ENCODE peak calls at places on chromosomes 6 and 20, in seven cellular contexts. One of them, this sample, is unnamed.

GRCh38 chr20:2713285-2713684 is 20.7 kb downstream of the EBF4 start:
- DNase-seq in astrocyte of the spinal cord: no peak
- DNase-seq in osteocyte: peak
- DNase-seq in astrocyte of the cerebellum: no peak
- DNase-seq in osteoblast: peak
- DNase-seq in BE2C: no peak
- DNase-seq in body of pancreas: no peak
- DNase-seq in this sample: peak

GRCh38 chr6:41586564-41586963 is 40.4 kb downstream of the FOXP4 start:
- DNase-seq in astrocyte of the spinal cord: no peak
- DNase-seq in BE2C: peak
- DNase-seq in osteocyte: no peak
- DNase-seq in body of pancreas: no peak
- DNase-seq in osteoblast: no peak
- DNase-seq in astrocyte of the cerebellum: no peak
- DNase-seq in this sample: no peak

GRCh38 chr6:148629910-148630470 is 116.8 kb upstream of the UST start:
- DNase-seq in astrocyte of the spinal cord: no peak
- DNase-seq in osteoblast: no peak
- DNase-seq in osteocyte: no peak
- DNase-seq in BE2C: no peak
- DNase-seq in astrocyte of the cerebellum: no peak
- DNase-seq in body of pancreas: no peak
- DNase-seq in this sample: peak

GRCh38 chr6:4907602-4908001 is 96.2 kb downstream of the RPP40 start:
- DNase-seq in astrocyte of the cerebellum: no peak
- DNase-seq in osteocyte: no peak
- DNase-seq in body of pancreas: no peak
- DNase-seq in astrocyte of the spinal cord: no peak
- DNase-seq in osteoblast: no peak
- DNase-seq in BE2C: no peak
- DNase-seq in this sample: peak

GRCh38 chr6:17847203-17847602 is 140.2 kb downstream of the KIF13A start:
- DNase-seq in astrocyte of the spinal cord: no peak
- DNase-seq in osteoblast: no peak
- DNase-seq in osteocyte: no peak
- DNase-seq in astrocyte of the cerebellum: no peak
- DNase-seq in body of pancreas: no peak
- DNase-seq in BE2C: no peak
- DNase-seq in this sample: no peak

GRCh38 chr6:30450908-30451818 is 38.1 kb upstream of the HLA-E start:
- DNase-seq in astrocyte of the cerebellum: peak
- DNase-seq in osteoblast: peak
- DNase-seq in osteocyte: no peak
- DNase-seq in astrocyte of the spinal cord: peak
- DNase-seq in BE2C: no peak
- DNase-seq in body of pancreas: peak
- DNase-seq in this sample: peak

GRCh38 chr20:32678948-32679347 is 5.2 kb upstream of the C20orf203 start:
- DNase-seq in astrocyte of the cerebellum: no peak
- DNase-seq in body of pancreas: no peak
- DNase-seq in BE2C: no peak
- DNase-seq in osteocyte: no peak
- DNase-seq in astrocyte of the spinal cord: no peak
- DNase-seq in osteoblast: peak
- DNase-seq in this sample: no peak

GRCh38 chr6:14316911-14317535 is 199.5 kb downstream of the CD83 start:
- DNase-seq in osteocyte: no peak
- DNase-seq in osteoblast: peak
- DNase-seq in body of pancreas: peak
- DNase-seq in astrocyte of the spinal cord: no peak
- DNase-seq in astrocyte of the cerebellum: no peak
- DNase-seq in BE2C: no peak
- DNase-seq in this sample: peak

GRCh38 chr6:108945686-108946158 is 97.5 kb downstream of the ARMC2 start:
- DNase-seq in body of pancreas: peak
- DNase-seq in osteocyte: no peak
- DNase-seq in BE2C: no peak
- DNase-seq in osteoblast: peak
- DNase-seq in astrocyte of the spinal cord: peak
- DNase-seq in astrocyte of the cerebellum: peak
- DNase-seq in this sample: no peak

GRCh38 chr6:108942556-108943492 is 94.6 kb downstream of the ARMC2 start:
- DNase-seq in astrocyte of the spinal cord: no peak
- DNase-seq in osteocyte: no peak
- DNase-seq in BE2C: peak
- DNase-seq in body of pancreas: no peak
- DNase-seq in osteoblast: no peak
- DNase-seq in astrocyte of the cerebellum: no peak
- DNase-seq in this sample: no peak

GRCh38 chr6:108944707-108945685 is 96.8 kb downstream of the ARMC2 start:
- DNase-seq in BE2C: no peak
- DNase-seq in astrocyte of the spinal cord: peak
- DNase-seq in osteoblast: peak
- DNase-seq in osteocyte: no peak
- DNase-seq in body of pancreas: peak
- DNase-seq in astrocyte of the cerebellum: peak
- DNase-seq in this sample: no peak

GRCh38 chr6:108941867-108942266 is 93.6 kb downstream of the ARMC2 start:
- DNase-seq in astrocyte of the cerebellum: no peak
- DNase-seq in BE2C: no peak
- DNase-seq in osteocyte: no peak
- DNase-seq in osteoblast: no peak
- DNase-seq in body of pancreas: no peak
- DNase-seq in astrocyte of the spinal cord: no peak
- DNase-seq in this sample: no peak

DNA sequence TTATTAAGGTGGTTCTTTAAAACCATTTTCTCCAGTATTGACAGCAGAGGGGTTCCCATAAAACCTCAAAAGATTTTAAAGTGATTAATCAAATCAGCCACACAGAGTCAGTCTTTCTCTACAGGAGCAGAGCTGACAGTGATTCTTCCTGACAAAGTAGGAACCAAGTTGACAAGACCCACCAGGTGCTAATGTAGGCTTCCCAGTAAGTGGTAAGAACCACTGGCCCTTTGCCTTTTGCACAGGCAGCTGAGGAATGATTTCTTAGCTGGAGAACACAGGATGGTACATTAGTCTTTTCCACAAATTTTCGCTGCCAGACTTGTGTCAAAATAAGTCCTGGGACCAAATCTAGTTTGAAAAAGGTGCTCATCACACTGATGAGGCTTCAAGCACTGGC is 95.8 kb downstream of the ARMC2 start:
- DNase-seq in osteoblast: no peak
- DNase-seq in osteocyte: no peak
- DNase-seq in astrocyte of the cerebellum: peak
- DNase-seq in astrocyte of the spinal cord: peak
- DNase-seq in body of pancreas: no peak
- DNase-seq in BE2C: no peak
- DNase-seq in this sample: no peak
- TF ChIP-seq CTCF in osteoblast: no peak
- TF ChIP-seq CTCF in osteocyte: no peak
- TF ChIP-seq CTCF in astrocyte of the cerebellum: no peak
- TF ChIP-seq CTCF in astrocyte of the spinal cord: no peak
- TF ChIP-seq CTCF in body of pancreas: no peak
- TF ChIP-seq CTCF in BE2C: no peak
- TF ChIP-seq CTCF in this sample: no peak

GRCh38 chr6:163501022-163501421 is 86.5 kb downstream of the QKI start:
- DNase-seq in osteocyte: no peak
- DNase-seq in osteoblast: no peak
- DNase-seq in astrocyte of the cerebellum: no peak
- DNase-seq in BE2C: no peak
- DNase-seq in astrocyte of the spinal cord: no peak
- DNase-seq in body of pancreas: no peak
- DNase-seq in this sample: no peak
- TF ChIP-seq CTCF in osteocyte: no peak
- TF ChIP-seq CTCF in osteoblast: no peak
- TF ChIP-seq CTCF in astrocyte of the cerebellum: no peak
- TF ChIP-seq CTCF in BE2C: no peak
- TF ChIP-seq CTCF in astrocyte of the spinal cord: no peak
- TF ChIP-seq CTCF in body of pancreas: no peak
- TF ChIP-seq CTCF in this sample: no peak

GRCh38 chr20:9705722-9706476 is 133.0 kb downstream of the PAK5 start:
- DNase-seq in astrocyte of the cerebellum: no peak
- DNase-seq in BE2C: no peak
- DNase-seq in osteocyte: no peak
- DNase-seq in astrocyte of the spinal cord: no peak
- DNase-seq in osteoblast: no peak
- DNase-seq in body of pancreas: no peak
- DNase-seq in this sample: no peak

GRCh38 chr20:9710685-9711084 is 128.2 kb downstream of the PAK5 start:
- DNase-seq in BE2C: no peak
- DNase-seq in astrocyte of the spinal cord: no peak
- DNase-seq in osteocyte: no peak
- DNase-seq in body of pancreas: no peak
- DNase-seq in astrocyte of the cerebellum: no peak
- DNase-seq in osteoblast: no peak
- DNase-seq in this sample: no peak

GRCh38 chr20:9711872-9712271 is 127.0 kb downstream of the PAK5 start:
- DNase-seq in osteocyte: no peak
- DNase-seq in osteoblast: no peak
- DNase-seq in astrocyte of the spinal cord: no peak
- DNase-seq in BE2C: no peak
- DNase-seq in body of pancreas: no peak
- DNase-seq in astrocyte of the cerebellum: no peak
- DNase-seq in this sample: no peak
- TF ChIP-seq CTCF in osteocyte: no peak
- TF ChIP-seq CTCF in osteoblast: no peak
- TF ChIP-seq CTCF in astrocyte of the spinal cord: no peak
- TF ChIP-seq CTCF in BE2C: no peak
- TF ChIP-seq CTCF in body of pancreas: no peak
- TF ChIP-seq CTCF in astrocyte of the cerebellum: no peak
- TF ChIP-seq CTCF in this sample: no peak

GRCh38 chr6:63307581-63308246 is 12.1 kb downstream of the LGSN start:
- DNase-seq in osteocyte: no peak
- DNase-seq in astrocyte of the cerebellum: no peak
- DNase-seq in body of pancreas: no peak
- DNase-seq in astrocyte of the spinal cord: peak
- DNase-seq in BE2C: peak
- DNase-seq in osteoblast: peak
- DNase-seq in this sample: peak
- TF ChIP-seq CTCF in osteocyte: peak
- TF ChIP-seq CTCF in astrocyte of the cerebellum: peak
- TF ChIP-seq CTCF in body of pancreas: no peak
- TF ChIP-seq CTCF in astrocyte of the spinal cord: peak
- TF ChIP-seq CTCF in BE2C: peak
- TF ChIP-seq CTCF in osteoblast: peak
- TF ChIP-seq CTCF in this sample: peak

GRCh38 chr20:3794701-3795420 is 1.2 kb upstream of the CDC25B start:
- DNase-seq in astrocyte of the spinal cord: no peak
- DNase-seq in body of pancreas: no peak
- DNase-seq in astrocyte of the cerebellum: no peak
- DNase-seq in osteoblast: no peak
- DNase-seq in osteocyte: no peak
- DNase-seq in BE2C: no peak
- DNase-seq in this sample: no peak

GRCh38 chr20:3796477-3797225 is 541 bp downstream of the CDC25B start:
- DNase-seq in osteocyte: no peak
- DNase-seq in body of pancreas: no peak
- DNase-seq in astrocyte of the cerebellum: no peak
- DNase-seq in astrocyte of the spinal cord: no peak
- DNase-seq in osteoblast: no peak
- DNase-seq in BE2C: no peak
- DNase-seq in this sample: no peak

GRCh38 chr20:3797226-3797545 is 1.1 kb downstream of the CDC25B start:
- DNase-seq in osteoblast: no peak
- DNase-seq in astrocyte of the cerebellum: no peak
- DNase-seq in body of pancreas: no peak
- DNase-seq in BE2C: no peak
- DNase-seq in osteocyte: no peak
- DNase-seq in astrocyte of the spinal cord: no peak
- DNase-seq in this sample: no peak

GRCh38 chr20:3797592-3798404 is 1.7 kb downstream of the CDC25B start:
- DNase-seq in astrocyte of the spinal cord: no peak
- DNase-seq in body of pancreas: no peak
- DNase-seq in osteocyte: no peak
- DNase-seq in BE2C: no peak
- DNase-seq in astrocyte of the cerebellum: no peak
- DNase-seq in osteoblast: peak
- DNase-seq in this sample: no peak

DNA sequence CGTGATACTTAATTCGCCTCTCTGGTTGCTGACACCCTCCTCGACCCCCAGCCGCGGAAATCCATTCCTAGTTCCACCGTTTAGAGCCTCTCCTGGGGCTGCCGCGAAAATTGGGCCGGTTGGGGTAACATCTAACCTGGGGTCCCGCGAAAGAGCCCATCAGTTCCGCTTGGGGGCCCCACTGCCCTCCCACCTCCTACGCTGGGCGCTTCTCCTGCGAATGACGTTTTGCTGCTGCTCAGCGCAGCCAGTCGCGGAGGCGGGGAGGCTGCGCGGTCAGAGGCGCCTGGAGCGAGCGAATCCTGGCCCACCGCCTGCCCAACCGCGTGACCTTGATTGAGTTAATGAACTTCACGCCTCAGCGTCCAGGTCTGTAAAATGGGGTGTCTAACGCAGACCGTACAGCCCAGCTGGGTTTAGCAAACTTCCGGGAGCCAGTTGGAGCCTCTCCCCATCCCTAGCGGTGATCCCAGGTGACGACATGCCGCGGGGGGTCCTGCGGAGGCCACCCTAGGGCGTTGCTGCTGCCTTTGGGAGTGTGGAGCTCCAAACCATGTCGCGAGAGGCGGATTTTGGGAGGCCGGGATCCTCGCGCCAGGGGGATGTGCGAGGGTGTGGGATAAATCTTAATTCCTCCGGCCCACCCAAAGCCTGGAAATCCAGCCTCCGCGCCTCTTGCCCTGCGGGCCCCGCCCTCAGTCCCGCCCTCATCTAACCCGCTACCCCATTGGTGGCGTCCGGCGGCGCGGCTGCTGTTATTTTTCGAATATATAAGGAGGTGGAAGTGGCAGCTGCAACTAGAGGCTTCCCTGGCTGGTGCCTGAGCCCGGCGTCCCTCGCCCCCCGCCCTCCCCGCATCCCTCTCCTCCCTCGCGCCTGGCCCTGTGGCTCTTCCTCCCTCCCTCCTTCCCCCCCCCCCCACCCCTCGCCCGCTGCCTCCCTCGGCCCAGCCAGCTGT is at the start of gene CDC25B:
- DNase-seq in osteocyte: peak
- DNase-seq in astrocyte of the spinal cord: peak
- DNase-seq in osteoblast: peak
- DNase-seq in BE2C: peak
- DNase-seq in astrocyte of the cerebellum: peak
- DNase-seq in body of pancreas: peak
- DNase-seq in this sample: peak
- TF ChIP-seq CTCF in osteocyte: peak
- TF ChIP-seq CTCF in astrocyte of the spinal cord: peak
- TF ChIP-seq CTCF in osteoblast: peak
- TF ChIP-seq CTCF in BE2C: peak
- TF ChIP-seq CTCF in astrocyte of the cerebellum: peak
- TF ChIP-seq CTCF in body of pancreas: peak
- TF ChIP-seq CTCF in this sample: peak

GRCh38 chr6:110566346-110567125 is 90.1 kb upstream of the SLC22A16 start:
- DNase-seq in astrocyte of the spinal cord: no peak
- DNase-seq in BE2C: no peak
- DNase-seq in osteocyte: no peak
- DNase-seq in astrocyte of the cerebellum: no peak
- DNase-seq in body of pancreas: no peak
- DNase-seq in osteoblast: no peak
- DNase-seq in this sample: no peak
- TF ChIP-seq CTCF in astrocyte of the spinal cord: no peak
- TF ChIP-seq CTCF in BE2C: no peak
- TF ChIP-seq CTCF in osteocyte: no peak
- TF ChIP-seq CTCF in astrocyte of the cerebellum: no peak
- TF ChIP-seq CTCF in body of pancreas: no peak
- TF ChIP-seq CTCF in osteoblast: no peak
- TF ChIP-seq CTCF in this sample: no peak

This sample was measured in GM13976.